ENCODE peak calls at places on chromosomes 3 and 15, in five cellular contexts. One of them, this sample, is unnamed.

GRCh38 chr15:30962079-30962478 is 29.3 kb downstream of the MTMR10 start:
- DNase-seq in bronchial epithelial cell: peak
- DNase-seq in HCT116: no peak
- DNase-seq in adipocyte: no peak
- DNase-seq in HuH-7.5: no peak
- DNase-seq in this sample: no peak

GRCh38 chr3:134522541-134522940 is 36.7 kb downstream of the CEP63 start:
- DNase-seq in bronchial epithelial cell: no peak
- DNase-seq in adipocyte: no peak
- DNase-seq in HuH-7.5: no peak
- DNase-seq in HCT116: no peak
- DNase-seq in this sample: no peak

GRCh38 chr3:119524931-119525662 is 26.8 kb downstream of the TIMMDC1 start:
- DNase-seq in HCT116: no peak
- DNase-seq in adipocyte: peak
- DNase-seq in HuH-7.5: no peak
- DNase-seq in bronchial epithelial cell: peak
- DNase-seq in this sample: peak

GRCh38 chr15:52653451-52653964 is 25.7 kb downstream of the ATOSA start:
- DNase-seq in adipocyte: peak
- DNase-seq in HCT116: no peak
- DNase-seq in bronchial epithelial cell: peak
- DNase-seq in HuH-7.5: no peak
- DNase-seq in this sample: no peak

GRCh38 chr3:118636841-118637240 is 397.8 kb downstream of the IGSF11 start:
- DNase-seq in bronchial epithelial cell: peak
- DNase-seq in HuH-7.5: no peak
- DNase-seq in HCT116: no peak
- DNase-seq in adipocyte: no peak
- DNase-seq in this sample: no peak

GRCh38 chr3:65158023-65158422 is 470.2 kb upstream of the ADAMTS9 start:
- DNase-seq in adipocyte: no peak
- DNase-seq in HCT116: no peak
- DNase-seq in bronchial epithelial cell: no peak
- DNase-seq in HuH-7.5: no peak
- DNase-seq in this sample: no peak

GRCh38 chr3:117628896-117629295 is 919.3 kb downstream of the TUSC7 start:
- DNase-seq in adipocyte: peak
- DNase-seq in HuH-7.5: no peak
- DNase-seq in bronchial epithelial cell: peak
- DNase-seq in HCT116: no peak
- DNase-seq in this sample: peak

GRCh38 chr15:66885281-66885915 is 180.0 kb upstream of the SMAD3 start:
- DNase-seq in HuH-7.5: no peak
- DNase-seq in adipocyte: no peak
- DNase-seq in HCT116: no peak
- DNase-seq in bronchial epithelial cell: no peak
- DNase-seq in this sample: no peak

GRCh38 chr3:126467611-126467955 is 8.1 kb downstream of the ZXDC start:
- DNase-seq in bronchial epithelial cell: no peak
- DNase-seq in adipocyte: no peak
- DNase-seq in HuH-7.5: no peak
- DNase-seq in HCT116: no peak
- DNase-seq in this sample: no peak

GRCh38 chr3:12229896-12230295 is 59.0 kb upstream of the PPARG start:
- DNase-seq in HCT116: no peak
- DNase-seq in adipocyte: no peak
- DNase-seq in HuH-7.5: no peak
- DNase-seq in bronchial epithelial cell: peak
- DNase-seq in this sample: no peak

GRCh38 chr3:55654123-55654787 is 167.1 kb upstream of the WNT5A start:
- DNase-seq in bronchial epithelial cell: no peak
- DNase-seq in adipocyte: peak
- DNase-seq in HCT116: no peak
- DNase-seq in HuH-7.5: no peak
- DNase-seq in this sample: no peak

GRCh38 chr3:47581422-47581821 is 2.8 kb upstream of the CSPG5 start:
- DNase-seq in HCT116: no peak
- DNase-seq in adipocyte: no peak
- DNase-seq in bronchial epithelial cell: no peak
- DNase-seq in HuH-7.5: no peak
- DNase-seq in this sample: no peak

GRCh38 chr15:75195122-75195765 is 6.4 kb upstream of the C15orf39 start:
- DNase-seq in HuH-7.5: no peak
- DNase-seq in bronchial epithelial cell: no peak
- DNase-seq in HCT116: no peak
- DNase-seq in adipocyte: no peak
- DNase-seq in this sample: no peak

GRCh38 chr3:185843635-185844034 is 18.8 kb upstream of the IGF2BP2 start:
- DNase-seq in adipocyte: no peak
- DNase-seq in bronchial epithelial cell: no peak
- DNase-seq in HuH-7.5: no peak
- DNase-seq in HCT116: no peak
- DNase-seq in this sample: no peak

GRCh38 chr3:57942872-57943283 is 65.3 kb upstream of the FLNB start:
- DNase-seq in bronchial epithelial cell: no peak
- DNase-seq in HuH-7.5: no peak
- DNase-seq in HCT116: no peak
- DNase-seq in adipocyte: peak
- DNase-seq in this sample: no peak

GRCh38 chr3:42012935-42013651 is 51.2 kb upstream of the ULK4 start:
- DNase-seq in HuH-7.5: peak
- DNase-seq in HCT116: peak
- DNase-seq in bronchial epithelial cell: peak
- DNase-seq in adipocyte: peak
- DNase-seq in this sample: no peak

GRCh38 chr3:150520408-150520807 is 25.9 kb downstream of the SERP1 start:
- DNase-seq in bronchial epithelial cell: no peak
- DNase-seq in HCT116: no peak
- DNase-seq in adipocyte: no peak
- DNase-seq in HuH-7.5: no peak
- DNase-seq in this sample: no peak

GRCh38 chr15:86505951-86506350 is 426.3 kb downstream of the AGBL1 start:
- DNase-seq in adipocyte: no peak
- DNase-seq in HCT116: no peak
- DNase-seq in bronchial epithelial cell: peak
- DNase-seq in HuH-7.5: no peak
- DNase-seq in this sample: no peak

GRCh38 chr3:160685144-160685766 is 8.3 kb downstream of the ARL14 start:
- DNase-seq in HCT116: no peak
- DNase-seq in bronchial epithelial cell: peak
- DNase-seq in adipocyte: peak
- DNase-seq in HuH-7.5: no peak
- DNase-seq in this sample: no peak

GRCh38 chr15:58770519-58770856 is 614 bp upstream of the MINDY2 start:
- DNase-seq in HuH-7.5: no peak
- DNase-seq in HCT116: no peak
- DNase-seq in bronchial epithelial cell: no peak
- DNase-seq in adipocyte: no peak
- DNase-seq in this sample: no peak

GRCh38 chr3:52046186-52046913 is 10.0 kb downstream of the DUSP7 start:
- DNase-seq in adipocyte: peak
- DNase-seq in HCT116: peak
- DNase-seq in bronchial epithelial cell: peak
- DNase-seq in HuH-7.5: no peak
- DNase-seq in this sample: peak